ENCODE peak calls at places on chromosomes 1 and 21, in four cellular contexts. O is neural progenitor cell, I is mammary epithelial cell, H is HCT116. D is an unnamed sample. For H3K4me1, the result is how much of the 10 kb centered on the place peaks cover.

GRCh38 chr21:44892536-44893277 is 19.2 kb upstream of the PTTG1IP start:
- DNase-seq in I (peak), O (peak), H (peak), D (no peak)

GRCh38 chr1:94678187-94678863 is 136.8 kb upstream of the F3 start:
- DNase-seq in I (no peak), H (no peak), O (no peak), D (no peak)

GRCh38 chr1:109509176-109510134 is at the start of gene AMIGO1:
- DNase-seq in O (peak), I (peak), H (no peak), D (peak)

GRCh38 chr1:210376836-210377377 is 48.2 kb downstream of the HHAT start:
- DNase-seq in O (no peak), I (no peak), H (no peak), D (no peak)

GRCh38 chr1:155970531-155971167 is 7.7 kb downstream of the ARHGEF2 start:
- DNase-seq in I (no peak), H (no peak), O (peak), D (peak)

GRCh38 chr1:183159960-183160359 is 26.1 kb upstream of the LAMC2 start:
- DNase-seq in O (no peak), H (peak), I (peak), D (peak)

GRCh38 chr1:31042656-31043055 is 22.9 kb downstream of the PUM1 start:
- DNase-seq in I (no peak), O (no peak), H (no peak), D (peak)

GRCh38 chr1:221032616-221033342 is 153.5 kb downstream of the HLX start:
- DNase-seq in O (no peak), H (no peak), I (no peak), D (no peak)

GRCh38 chr1:218112862-218113261 is 172.2 kb upstream of the RRP15 start:
- DNase-seq in H (peak), O (no peak), I (no peak), D (no peak)

GRCh38 chr1:229273507-229274232 is 2.8 kb downstream of the RAB4A start:
- DNase-seq in I (no peak), O (no peak), H (no peak), D (no peak)

GRCh38 chr1:93331412-93331811 is 14.3 kb upstream of the DR1 start:
- DNase-seq in H (no peak), O (no peak), I (no peak), D (no peak)

GRCh38 chr21:32916522-32917099 is 109.1 kb upstream of the OLIG2 start:
- DNase-seq in I (no peak), O (no peak), H (peak), D (peak)

GRCh38 chr1:67803380-67804279 is 29.6 kb downstream of the GNG12 start:
- DNase-seq in O (peak), H (no peak), I (peak), D (peak)

GRCh38 chr1:154176341-154176740 is 15.6 kb downstream of the TPM3 start:
- DNase-seq in O (no peak), I (peak), H (no peak), D (no peak)

GRCh38 chr1:35558374-35559316 is 1.0 kb downstream of the NCDN start:
- DNase-seq in I (no peak), O (peak), H (no peak), D (no peak)

GRCh38 chr1:204074274-204075115 is 1.6 kb downstream of the SOX13 start:
- DNase-seq in I (peak), H (no peak), O (peak), D (peak)

GRCh38 chr1:111988743-111989453 is 570 bp downstream of the KCND3 start:
- DNase-seq in H (no peak), O (peak), I (no peak), D (no peak)

GRCh38 chr1:246632584-246633168 is 66.4 kb downstream of the CNST start:
- DNase-seq in O (peak), I (peak), H (no peak), D (peak)

GRCh38 chr1:8597455-8597854 is 220.0 kb downstream of the RERE start:
- DNase-seq in H (no peak), O (no peak), I (no peak), D (no peak)

GRCh38 chr1:156072251-156072650 is 10.0 kb downstream of the MEX3A start:
- DNase-seq in H (no peak), O (no peak), I (no peak), D (no peak)

GRCh38 chr1:220922951-220923350 is 43.7 kb downstream of the HLX start:
- DNase-seq in O (peak), I (no peak), H (no peak), D (no peak)

GRCh38 chr21:35136106-35136505 is 87.0 kb upstream of the RUNX1 start:
- DNase-seq in O (no peak), I (no peak), H (no peak), D (no peak)

GRCh38 chr1:242147096-242147976 is 148.4 kb upstream of the MAP1LC3C start:
- DNase-seq in I (peak), H (no peak), O (peak), D (peak)

GRCh38 chr1:2174348-2175054 is 20.1 kb downstream of the FAAP20 start:
- DNase-seq in I (peak), O (peak), H (peak), D (peak)

GRCh38 chr1:51969038-51969705 is 21.3 kb downstream of the RAB3B start:
- DNase-seq in O (no peak), H (no peak), I (no peak), D (no peak)

GRCh38 chr1:11731719-11732283 is 4.1 kb upstream of the AGTRAP start:
- DNase-seq in O (peak), I (peak), H (no peak), D (no peak)

GRCh38 chr1:183416850-183417690 is 1.1 kb downstream of the NMNAT2 start:
- DNase-seq in H (no peak), O (peak), I (peak), D (peak)

GRCh38 chr1:154154534-154155181 is at the start of gene NUP210L:
- DNase-seq in H (no peak), O (peak), I (no peak), D (peak)

GRCh38 chr1:47764461-47765046 is 232.6 kb downstream of the TRABD2B start:
- DNase-seq in I (no peak), O (no peak), H (no peak), D (no peak)

GRCh38 chr21:35635261-35635660 is 425.1 kb downstream of the SETD4 start:
- DNase-seq in O (no peak), I (peak), H (no peak), D (peak)

GRCh38 chr1:42420911-42421585 is 34.8 kb downstream of the ZMYND12 start:
- DNase-seq in I (peak), H (no peak), O (peak), D (no peak)

GRCh38 chr21:34579411-34579810 is 35.5 kb downstream of the RCAN1 start:
- DNase-seq in H (no peak), O (no peak), I (peak), D (peak)

GRCh38 chr1:243716901-243717300 is 133.1 kb downstream of the AKT3 start:
- DNase-seq in I (no peak), H (no peak), O (no peak), D (no peak)

GRCh38 chr1:164184273-164184672 is 374.7 kb upstream of the PBX1 start:
- DNase-seq in I (peak), H (no peak), O (no peak), D (peak)

GRCh38 chr1:50633465-50633864 is 210.2 kb upstream of the DMRTA2 start:
- DNase-seq in I (no peak), H (no peak), O (peak), D (no peak)

GRCh38 chr1:11700655-11701467 is 9.4 kb downstream of the DRAXIN start:
- DNase-seq in H (no peak), O (peak), I (no peak), D (no peak)

GRCh38 chr21:32559004-32559610 is 26.2 kb downstream of the TCP10L start:
- DNase-seq in H (no peak), O (no peak), I (no peak), D (no peak)

GRCh38 chr1:22585471-22585870 is 22.2 kb downstream of the EPHA8 start:
- DNase-seq in H (no peak), I (no peak), O (no peak), D (no peak)

GRCh38 chr21:38849776-38850175 is 44.0 kb downstream of the ETS2 start:
- DNase-seq in O (no peak), H (no peak), I (no peak), D (no peak)

GRCh38 chr1:234778215-234779159 is 168.5 kb upstream of the IRF2BP2 start:
- DNase-seq in H (no peak), O (peak), I (no peak), D (peak)
- H3K9ac ChIP-seq in H (no peak), O (no peak), I (no peak), D (no peak)

GRCh38 chr1:38117444-38117887 is 70.9 kb upstream of the POU3F1 start:
- DNase-seq in H (no peak), O (no peak), I (peak), D (no peak)
- H3K4me1 ChIP-seq in H (under half), O (under half), I (under half), D (under half)

DNA sequence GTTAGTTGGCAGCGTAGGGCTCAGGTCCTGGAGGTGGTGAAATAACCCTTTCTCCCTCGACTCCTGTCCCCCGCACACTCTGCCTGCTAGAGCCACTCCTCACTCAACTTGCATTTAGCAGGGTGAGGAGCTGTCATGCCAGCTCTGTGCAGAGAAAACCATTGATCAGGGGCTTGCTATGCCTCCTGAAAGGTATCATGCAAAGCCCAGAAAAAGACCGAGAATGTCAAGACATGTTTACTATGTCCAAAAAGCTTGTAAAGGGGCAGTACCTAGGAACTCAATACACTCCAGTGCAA is 18.0 kb downstream of the ALDH4A1 start:
- DNase-seq in I (no peak), H (no peak), O (no peak), D (no peak)
- H3K9ac ChIP-seq in I (no peak), H (no peak), O (no peak), D (no peak)

GRCh38 chr21:42376338-42376982 is 10.1 kb upstream of the TFF1 start:
- DNase-seq in I (no peak), H (no peak), O (no peak), D (no peak)
- H3K4me1 ChIP-seq in I (under half), H (under half), O (under half), D (under half)

D was measured in trophoblast cell.